ENCODE peak calls at places on chromosomes 16 and 17, in six cellular contexts. Z, G, D, Y, I and R are unnamed samples.

GRCh38 chr16:10752843-10753523 is 9.3 kb downstream of the NUBP1 start:
- DNase-seq in G (no peak), D (no peak), I (no peak), Y (no peak), Z (no peak), R (peak)

GRCh38 chr17:44314869-44315661 is 6.7 kb downstream of the RUNDC3A start:
- DNase-seq in G (no peak), I (no peak), Z (no peak), D (no peak), Y (no peak), R (no peak)

GRCh38 chr16:27515874-27516353 is 33.8 kb downstream of the GTF3C1 start:
- DNase-seq in I (no peak), G (no peak), Y (peak), D (no peak), Z (no peak), R (no peak)

GRCh38 chr17:2174471-2175293 is 119.8 kb downstream of the HIC1 start:
- DNase-seq in Z (no peak), D (no peak), Y (no peak), G (no peak), I (peak), R (peak)

GRCh38 chr16:3101841-3102470 is 2.9 kb upstream of the ZSCAN10 start:
- DNase-seq in Z (no peak), Y (no peak), G (no peak), D (no peak), I (no peak), R (no peak)

GRCh38 chr16:2898831-2899563 is 12.7 kb upstream of the FLYWCH1 start:
- DNase-seq in I (no peak), D (no peak), Z (no peak), G (no peak), Y (no peak), R (no peak)

GRCh38 chr17:5587431-5588032 is 3.2 kb upstream of the NLRP1 start:
- DNase-seq in Y (peak), Z (no peak), I (peak), D (no peak), G (no peak), R (peak)

GRCh38 chr16:212999-213398 is 16.2 kb downstream of the LUC7L start:
- DNase-seq in Y (no peak), G (no peak), D (no peak), I (no peak), Z (no peak), R (no peak)

GRCh38 chr16:44655-45054 is 8.8 kb downstream of the POLR3K start:
- DNase-seq in Z (no peak), G (no peak), D (peak), I (no peak), Y (no peak), R (no peak)

GRCh38 chr17:47204722-47205418 is 4.3 kb upstream of the MYL4 start:
- DNase-seq in Z (no peak), G (no peak), D (no peak), I (no peak), Y (no peak), R (no peak)

GRCh38 chr16:67847064-67847861 is at the start of gene CENPT:
- DNase-seq in I (no peak), Y (no peak), D (no peak), Z (no peak), G (no peak), R (peak)

GRCh38 chr16:54342001-54342776 is 55.6 kb upstream of the IRX3 start:
- DNase-seq in D (no peak), Y (no peak), Z (no peak), I (peak), G (no peak), R (peak)

GRCh38 chr16:4561565-4561964 is 5.4 kb downstream of the C16orf96 start:
- DNase-seq in D (no peak), Z (no peak), G (no peak), I (no peak), Y (no peak), R (no peak)

GRCh38 chr17:66625321-66625767 is 209.6 kb upstream of the CACNG5 start:
- DNase-seq in G (no peak), D (no peak), Y (no peak), Z (peak), I (no peak), R (no peak)

GRCh38 chr17:48483471-48484131 is 47.2 kb downstream of the HOXB1 start:
- DNase-seq in I (peak), Y (no peak), D (no peak), G (peak), Z (no peak), R (no peak)

GRCh38 chr17:9021158-9021984 is at the start of gene NTN1:
- DNase-seq in Z (no peak), D (no peak), I (no peak), Y (peak), G (no peak), R (no peak)

GRCh38 chr17:1957037-1957436 is 68.1 kb downstream of the RTN4RL1 start:
- DNase-seq in G (no peak), I (no peak), D (no peak), Z (no peak), Y (no peak), R (no peak)

GRCh38 chr17:64128787-64129514 is 993 bp downstream of the ERN1 start:
- DNase-seq in D (no peak), Z (no peak), I (no peak), Y (no peak), G (no peak), R (no peak)

GRCh38 chr16:58119509-58119845 is 9.7 kb downstream of the CFAP20 start:
- DNase-seq in Y (no peak), D (peak), Z (no peak), G (no peak), I (no peak), R (no peak)

GRCh38 chr16:87706278-87707000 is 59.3 kb downstream of the KLHDC4 start:
- DNase-seq in I (no peak), G (no peak), D (no peak), Y (no peak), Z (no peak), R (no peak)

GRCh38 chr17:80259642-80260535 is 763 bp upstream of the RNF213 start:
- DNase-seq in Z (no peak), G (no peak), I (peak), Y (peak), D (no peak), R (peak)

GRCh38 chr16:63982156-63982555 is 1139.7 kb downstream of the CDH11 start:
- DNase-seq in D (no peak), G (no peak), Y (no peak), Z (no peak), I (no peak), R (no peak)

GRCh38 chr16:55915116-55915827 is 40.1 kb upstream of the CES5A start:
- DNase-seq in Z (peak), D (no peak), G (no peak), Y (no peak), I (no peak), R (no peak)

GRCh38 chr17:78797691-78798585 is 15.9 kb upstream of the CYTH1 start:
- DNase-seq in D (no peak), I (no peak), Y (no peak), G (no peak), Z (no peak), R (no peak)

GRCh38 chr16:85554791-85555548 is 58.2 kb upstream of the GSE1 start:
- DNase-seq in Z (no peak), D (no peak), G (no peak), I (no peak), Y (peak), R (peak)

GRCh38 chr16:23072084-23072599 is 77.1 kb downstream of the USP31 start:
- DNase-seq in Z (no peak), Y (no peak), D (no peak), G (peak), I (peak), R (no peak)

GRCh38 chr17:33373209-33373608 is 80.1 kb upstream of the ASIC2 start:
- DNase-seq in I (no peak), Y (no peak), G (no peak), D (no peak), Z (no peak), R (no peak)

GRCh38 chr16:86073763-86074493 is 175.0 kb downstream of the IRF8 start:
- DNase-seq in Y (no peak), Z (no peak), D (peak), G (no peak), I (no peak), R (no peak)

GRCh38 chr17:10574324-10574723 is 24.9 kb upstream of the MYH2 start:
- DNase-seq in D (no peak), Y (no peak), Z (no peak), G (peak), I (no peak), R (no peak)

GRCh38 chr17:17702821-17703607 is 21.8 kb downstream of the RAI1 start:
- DNase-seq in G (no peak), I (no peak), D (no peak), Z (no peak), Y (no peak), R (no peak)

GRCh38 chr17:57288034-57288752 is 31.9 kb downstream of the MSI2 start:
- DNase-seq in Y (no peak), G (no peak), D (no peak), I (no peak), Z (no peak), R (no peak)